ENCODE peak calls at places on chromosomes 12 and 14, in six cellular contexts. One of them, this sample, is unnamed.

GRCh38 chr14:103846569-103847438 is 571 bp downstream of the PPP1R13B start:
- DNase-seq in GM12878: no peak
- DNase-seq in H1: no peak
- DNase-seq in HepG2: no peak
- DNase-seq in SK-N-SH: peak
- DNase-seq in HCT116: no peak
- DNase-seq in this sample: peak

GRCh38 chr14:46490150-46490769 is 161.3 kb downstream of the RPL10L start:
- DNase-seq in GM12878: peak
- DNase-seq in H1: no peak
- DNase-seq in HepG2: peak
- DNase-seq in SK-N-SH: no peak
- DNase-seq in HCT116: peak
- DNase-seq in this sample: peak

GRCh38 chr14:32648434-32648833 is 290.2 kb upstream of the NPAS3 start:
- DNase-seq in GM12878: no peak
- DNase-seq in H1: no peak
- DNase-seq in HepG2: no peak
- DNase-seq in SK-N-SH: no peak
- DNase-seq in HCT116: no peak
- DNase-seq in this sample: no peak

GRCh38 chr14:94971750-94972149 is 185.6 kb downstream of the DICER1 start:
- DNase-seq in GM12878: no peak
- DNase-seq in H1: no peak
- DNase-seq in HepG2: no peak
- DNase-seq in SK-N-SH: no peak
- DNase-seq in HCT116: no peak
- DNase-seq in this sample: no peak

GRCh38 chr12:49541911-49542505 is 3.2 kb downstream of the KCNH3 start:
- DNase-seq in GM12878: no peak
- DNase-seq in H1: no peak
- DNase-seq in HepG2: no peak
- DNase-seq in SK-N-SH: peak
- DNase-seq in HCT116: no peak
- DNase-seq in this sample: no peak

GRCh38 chr12:112450725-112451124 is 32.0 kb downstream of the PTPN11 start:
- DNase-seq in GM12878: no peak
- DNase-seq in H1: no peak
- DNase-seq in HepG2: no peak
- DNase-seq in SK-N-SH: peak
- DNase-seq in HCT116: no peak
- DNase-seq in this sample: no peak

GRCh38 chr14:64391986-64392385 is 3.8 kb downstream of the MTHFD1 start:
- DNase-seq in GM12878: no peak
- DNase-seq in H1: no peak
- DNase-seq in HepG2: no peak
- DNase-seq in SK-N-SH: no peak
- DNase-seq in HCT116: no peak
- DNase-seq in this sample: no peak

GRCh38 chr12:54932691-54933090 is 51.9 kb downstream of the TESPA1 start:
- DNase-seq in GM12878: no peak
- DNase-seq in H1: no peak
- DNase-seq in HepG2: no peak
- DNase-seq in SK-N-SH: no peak
- DNase-seq in HCT116: no peak
- DNase-seq in this sample: no peak

GRCh38 chr12:57235728-57236131 is 6.2 kb downstream of the SHMT2 start:
- DNase-seq in GM12878: no peak
- DNase-seq in H1: no peak
- DNase-seq in HepG2: no peak
- DNase-seq in SK-N-SH: no peak
- DNase-seq in HCT116: no peak
- DNase-seq in this sample: no peak

GRCh38 chr12:46787496-46788055 is 38.2 kb downstream of the SLC38A4 start:
- DNase-seq in GM12878: no peak
- DNase-seq in H1: no peak
- DNase-seq in HepG2: no peak
- DNase-seq in SK-N-SH: no peak
- DNase-seq in HCT116: no peak
- DNase-seq in this sample: peak

GRCh38 chr14:100328495-100329163 is 5.5 kb downstream of the SLC25A47 start:
- DNase-seq in GM12878: no peak
- DNase-seq in H1: no peak
- DNase-seq in HepG2: no peak
- DNase-seq in SK-N-SH: no peak
- DNase-seq in HCT116: no peak
- DNase-seq in this sample: no peak
- H3K9ac ChIP-seq in GM12878: no peak
- H3K9ac ChIP-seq in H1: no peak
- H3K9ac ChIP-seq in HepG2: peak
- H3K9ac ChIP-seq in SK-N-SH: no peak
- H3K9ac ChIP-seq in HCT116: no peak
- H3K9ac ChIP-seq in this sample: no peak

GRCh38 chr14:36288496-36288895 is 31.9 kb downstream of the MBIP start:
- DNase-seq in GM12878: no peak
- DNase-seq in H1: no peak
- DNase-seq in HepG2: no peak
- DNase-seq in SK-N-SH: no peak
- DNase-seq in HCT116: no peak
- DNase-seq in this sample: no peak
- TF ChIP-seq POLR2AphosphoS5 in GM12878: no peak
- TF ChIP-seq POLR2AphosphoS5 in H1: no peak
- TF ChIP-seq POLR2AphosphoS5 in HepG2: no peak
- TF ChIP-seq POLR2AphosphoS5 in SK-N-SH: no peak
- TF ChIP-seq POLR2AphosphoS5 in HCT116: no peak
- TF ChIP-seq POLR2AphosphoS5 in this sample: no peak

DNA sequence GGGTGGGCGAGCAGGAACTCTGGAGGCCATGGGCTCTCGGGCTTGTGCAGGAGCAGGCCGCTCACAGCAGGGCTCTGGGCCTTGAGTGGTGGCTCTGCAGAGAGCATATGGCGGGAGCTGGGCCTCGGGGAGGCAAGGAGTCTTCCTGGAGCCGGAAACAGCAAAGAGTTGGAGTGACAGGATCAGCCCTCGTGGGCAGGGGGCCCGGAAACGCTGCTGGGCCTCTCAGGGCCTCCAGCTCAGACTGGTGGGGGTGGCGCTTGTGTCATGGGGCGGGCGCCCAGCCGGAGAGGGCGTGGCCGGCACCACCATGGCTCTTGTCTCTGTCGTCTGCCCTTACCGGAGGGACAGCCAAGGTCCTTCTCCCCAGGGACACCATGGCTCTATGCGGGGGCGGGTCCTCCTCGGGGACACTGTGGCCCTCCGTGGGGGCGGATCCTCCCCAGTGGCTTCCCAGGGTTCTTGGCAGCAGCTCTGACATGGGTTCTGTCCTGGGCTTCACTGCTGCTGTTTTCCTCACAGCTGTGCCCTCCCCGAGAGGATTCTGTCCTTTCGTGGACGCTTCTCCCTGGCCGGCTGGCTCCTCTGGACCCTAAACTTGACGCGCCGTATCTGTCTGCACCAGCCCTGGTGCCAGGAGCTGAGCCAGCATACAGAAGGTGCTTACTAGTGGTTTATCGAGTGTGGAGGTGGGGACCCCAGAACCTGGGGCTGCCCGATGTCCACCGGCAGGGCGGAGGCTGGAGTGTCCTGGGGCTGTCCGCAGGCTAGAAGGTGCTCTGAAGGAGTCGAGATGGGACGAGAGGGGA is 17.0 kb downstream of the FBRSL1 start:
- DNase-seq in GM12878: no peak
- DNase-seq in H1: no peak
- DNase-seq in HepG2: no peak
- DNase-seq in SK-N-SH: peak
- DNase-seq in HCT116: no peak
- DNase-seq in this sample: peak
- H3K9ac ChIP-seq in GM12878: no peak
- H3K9ac ChIP-seq in H1: no peak
- H3K9ac ChIP-seq in HepG2: no peak
- H3K9ac ChIP-seq in SK-N-SH: no peak
- H3K9ac ChIP-seq in HCT116: no peak
- H3K9ac ChIP-seq in this sample: peak

DNA sequence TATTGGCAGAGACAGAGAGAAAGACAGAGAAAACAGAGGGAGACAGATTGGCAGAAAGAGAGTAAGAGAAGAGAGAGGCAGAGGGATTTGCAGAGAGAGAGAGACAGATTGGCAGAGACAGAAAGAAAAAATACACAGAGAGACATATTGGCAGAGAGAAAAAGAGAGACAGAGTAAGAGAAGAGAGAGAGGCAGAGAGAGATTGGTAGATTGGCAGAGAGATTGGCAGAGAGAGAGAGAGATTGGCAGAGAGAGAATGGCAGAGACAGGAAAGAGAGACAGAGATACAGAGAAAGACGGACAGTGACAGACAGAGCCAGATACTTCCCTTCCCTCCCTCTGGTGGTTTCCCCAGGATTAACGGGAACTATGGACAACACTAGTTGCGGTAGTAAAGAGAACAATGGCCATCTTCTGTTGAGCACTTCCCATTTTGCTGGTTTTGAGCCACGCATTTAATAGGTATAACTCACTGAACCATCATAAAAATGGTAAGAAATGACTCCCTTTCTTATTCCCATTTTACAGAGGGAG is 2.6 kb upstream of the NOS1 start:
- DNase-seq in GM12878: no peak
- DNase-seq in H1: no peak
- DNase-seq in HepG2: no peak
- DNase-seq in SK-N-SH: no peak
- DNase-seq in HCT116: no peak
- DNase-seq in this sample: no peak
- TF ChIP-seq POLR2AphosphoS5 in GM12878: no peak
- TF ChIP-seq POLR2AphosphoS5 in H1: no peak
- TF ChIP-seq POLR2AphosphoS5 in HepG2: no peak
- TF ChIP-seq POLR2AphosphoS5 in SK-N-SH: no peak
- TF ChIP-seq POLR2AphosphoS5 in HCT116: no peak
- TF ChIP-seq POLR2AphosphoS5 in this sample: no peak

GRCh38 chr12:116010467-116010866 is 267.0 kb downstream of the MED13L start:
- DNase-seq in GM12878: no peak
- DNase-seq in H1: no peak
- DNase-seq in HepG2: no peak
- DNase-seq in SK-N-SH: no peak
- DNase-seq in HCT116: no peak
- DNase-seq in this sample: no peak

GRCh38 chr12:116002890-116003536 is 274.5 kb downstream of the MED13L start:
- DNase-seq in GM12878: no peak
- DNase-seq in H1: no peak
- DNase-seq in HepG2: no peak
- DNase-seq in SK-N-SH: no peak
- DNase-seq in HCT116: no peak
- DNase-seq in this sample: no peak

GRCh38 chr12:116009805-116010204 is 267.7 kb downstream of the MED13L start:
- DNase-seq in GM12878: no peak
- DNase-seq in H1: no peak
- DNase-seq in HepG2: peak
- DNase-seq in SK-N-SH: no peak
- DNase-seq in HCT116: no peak
- DNase-seq in this sample: no peak

GRCh38 chr12:116011217-116011616 is 266.3 kb downstream of the MED13L start:
- DNase-seq in GM12878: no peak
- DNase-seq in H1: no peak
- DNase-seq in HepG2: no peak
- DNase-seq in SK-N-SH: no peak
- DNase-seq in HCT116: no peak
- DNase-seq in this sample: no peak

GRCh38 chr12:116006141-116006540 is 271.4 kb downstream of the MED13L start:
- DNase-seq in GM12878: no peak
- DNase-seq in H1: no peak
- DNase-seq in HepG2: no peak
- DNase-seq in SK-N-SH: no peak
- DNase-seq in HCT116: no peak
- DNase-seq in this sample: no peak
- H3K9ac ChIP-seq in GM12878: no peak
- H3K9ac ChIP-seq in H1: no peak
- H3K9ac ChIP-seq in HepG2: no peak
- H3K9ac ChIP-seq in SK-N-SH: no peak
- H3K9ac ChIP-seq in HCT116: no peak
- H3K9ac ChIP-seq in this sample: no peak

GRCh38 chr12:120709976-120710804 is at the start of gene UNC119B:
- DNase-seq in GM12878: no peak
- DNase-seq in H1: no peak
- DNase-seq in HepG2: no peak
- DNase-seq in SK-N-SH: peak
- DNase-seq in HCT116: no peak
- DNase-seq in this sample: peak
- TF ChIP-seq POLR2AphosphoS5 in GM12878: no peak
- TF ChIP-seq POLR2AphosphoS5 in H1: no peak
- TF ChIP-seq POLR2AphosphoS5 in HepG2: peak
- TF ChIP-seq POLR2AphosphoS5 in SK-N-SH: peak
- TF ChIP-seq POLR2AphosphoS5 in HCT116: peak
- TF ChIP-seq POLR2AphosphoS5 in this sample: peak

DNA sequence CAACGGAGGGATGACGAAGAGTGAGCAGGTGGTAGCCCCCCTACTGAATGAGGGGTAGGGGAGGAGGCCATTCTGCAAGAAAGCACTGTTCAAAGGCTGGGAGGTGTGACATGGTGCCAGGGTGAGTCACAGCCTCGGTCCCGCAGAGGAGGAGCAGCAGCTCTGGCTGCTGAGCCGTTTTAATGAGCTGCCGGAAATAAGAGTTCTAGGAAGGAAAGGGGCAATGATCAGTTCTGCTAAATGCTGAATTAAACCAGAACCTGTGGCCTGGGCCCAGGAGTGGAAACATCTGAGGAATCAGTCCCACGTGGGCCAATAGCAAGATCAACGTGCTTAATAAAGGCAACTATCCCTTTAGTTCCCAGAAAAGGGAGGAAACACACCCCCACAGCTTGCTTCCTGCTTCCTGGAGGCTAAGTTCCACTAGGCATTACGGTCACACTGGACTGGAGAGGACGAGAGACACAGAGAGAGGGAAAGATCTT is 3.6 kb downstream of the ABCD4 start:
- DNase-seq in GM12878: no peak
- DNase-seq in H1: no peak
- DNase-seq in HepG2: no peak
- DNase-seq in SK-N-SH: no peak
- DNase-seq in HCT116: peak
- DNase-seq in this sample: peak
- H3K9ac ChIP-seq in GM12878: no peak
- H3K9ac ChIP-seq in H1: no peak
- H3K9ac ChIP-seq in HepG2: no peak
- H3K9ac ChIP-seq in SK-N-SH: no peak
- H3K9ac ChIP-seq in HCT116: peak
- H3K9ac ChIP-seq in this sample: peak

This sample was measured in endothelial cell of umbilical vein.